ENCODE peak calls at places on chromosome 14, in four cellular contexts. L is AG10803; U is activated CD4-positive, alpha-beta T cell treated with anti-CD3 and anti-CD28 coated beads for 24 hours; J is CD4-positive, alpha-beta T cell. K is an unnamed sample.

GRCh38 chr14:31320216-31320615 is 100.1 kb downstream of the HEATR5A start:
- DNase-seq in L (no peak), U (no peak), J (no peak), K (no peak)

GRCh38 chr14:97802430-97802829 is 1005.2 kb downstream of the VRK1 start:
- DNase-seq in L (no peak), U (no peak), J (no peak), K (no peak)

GRCh38 chr14:32382704-32383103 is 53.6 kb downstream of the AKAP6 start:
- DNase-seq in L (no peak), U (no peak), J (no peak), K (no peak)

GRCh38 chr14:68359862-68360552 is 432.9 kb downstream of the ZFP36L1 start:
- DNase-seq in L (peak; percentile 72), U (no peak), J (no peak), K (no peak)

GRCh38 chr14:55684956-55685584 is 105.1 kb downstream of the KTN1 start:
- DNase-seq in L (peak; percentile 34), U (no peak), J (no peak), K (no peak)

GRCh38 chr14:51283402-51283825 is 43.4 kb downstream of the TMX1 start:
- DNase-seq in L (peak; percentile 92), U (no peak), J (no peak), K (peak; percentile 84)

GRCh38 chr14:95886366-95886765 is 9.7 kb downstream of the TUNAR start:
- DNase-seq in L (no peak), U (no peak), J (no peak), K (no peak)

GRCh38 chr14:96824283-96824682 is 27.1 kb downstream of the VRK1 start:
- DNase-seq in L (peak; percentile 73), U (no peak), J (no peak), K (no peak)

GRCh38 chr14:34003052-34003668 is 52.3 kb upstream of the EGLN3 start:
- DNase-seq in L (no peak), U (no peak), J (no peak), K (no peak)

GRCh38 chr14:40762685-40763084 is 844.0 kb upstream of the LRFN5 start:
- DNase-seq in L (no peak), U (no peak), J (no peak), K (no peak)

GRCh38 chr14:30610719-30611388 is 11.3 kb upstream of the SCFD1 start:
- DNase-seq in L (peak; percentile 51), U (no peak), J (no peak), K (peak; percentile 69)

GRCh38 chr14:77654001-77654431 is 37.6 kb upstream of the SPTLC2 start:
- DNase-seq in L (no peak), U (no peak), J (no peak), K (peak; percentile 87)

GRCh38 chr14:96105089-96105920 is 66.1 kb downstream of the C14orf132 start:
- DNase-seq in L (no peak), U (no peak), J (no peak), K (no peak)

GRCh38 chr14:62592877-62593276 is 452.4 kb downstream of the KCNH5 start:
- DNase-seq in L (no peak), U (no peak), J (no peak), K (no peak)

GRCh38 chr14:39628087-39628486 is 195.9 kb upstream of the FBXO33 start:
- DNase-seq in L (no peak), U (no peak), J (no peak), K (no peak)

GRCh38 chr14:58626441-58626840 is 11.3 kb upstream of the DACT1 start:
- DNase-seq in L (peak; percentile 85), U (no peak), J (no peak), K (no peak)

GRCh38 chr14:102590667-102591099 is 1.8 kb upstream of the RCOR1 start:
- DNase-seq in L (no peak), U (no peak), J (no peak), K (no peak)

GRCh38 chr14:88868558-88869159 is 44.2 kb downstream of the TTC8 start:
- DNase-seq in L (peak; percentile 22), U (no peak), J (no peak), K (peak; percentile 17)

GRCh38 chr14:96482986-96483385 is 19.2 kb upstream of the PAPOLA start:
- DNase-seq in L (no peak), U (no peak), J (no peak), K (no peak)

GRCh38 chr14:101862177-101862576 is 100.7 kb downstream of the PPP2R5C start:
- DNase-seq in L (peak; percentile 10), U (no peak), J (no peak), K (no peak)

GRCh38 chr14:89000007-89000942 is 175.8 kb downstream of the TTC8 start:
- DNase-seq in L (peak; percentile 100), U (peak; percentile 2), J (no peak), K (no peak)

GRCh38 chr14:35336171-35337073 is 44.2 kb downstream of the PSMA6 start:
- DNase-seq in L (peak; percentile 39), U (no peak), J (no peak), K (no peak)

GRCh38 chr14:23101213-23101970 is 3.4 kb downstream of the CIROP start:
- DNase-seq in L (no peak), U (no peak), J (no peak), K (no peak)